ENCODE peak calls at places on chromosomes 6 and 20, in four cellular contexts. I is lower leg skin, A is lower lobe of right lung, Y is NCI-H1436 treated with DMSO at 0.1 percent for 48 hours. P is an unnamed sample.

GRCh38 chr20:49695830-49696229 is 17.8 kb downstream of the B4GALT5 start:
- DNase-seq in I (no peak), Y (no peak), A (no peak), P (no peak)

GRCh38 chr6:122701666-122702065 is 77.8 kb upstream of the FABP7 start:
- DNase-seq in I (no peak), Y (no peak), A (no peak), P (no peak)

GRCh38 chr6:138088307-138088744 is 18.9 kb downstream of the PERP start:
- DNase-seq in A (no peak), Y (no peak), I (peak), P (peak)

GRCh38 chr6:71584712-71585436 is 296.3 kb downstream of the OGFRL1 start:
- DNase-seq in Y (no peak), I (no peak), A (no peak), P (no peak)

GRCh38 chr6:168050225-168050796 is 28.7 kb downstream of the FRMD1 start:
- DNase-seq in A (peak), Y (no peak), I (no peak), P (no peak)

GRCh38 chr20:63522091-63522868 is 1.7 kb downstream of the PPDPF start:
- DNase-seq in A (no peak), I (no peak), Y (no peak), P (no peak)

GRCh38 chr6:43274916-43275597 is 23.0 kb upstream of the SLC22A7 start:
- DNase-seq in A (no peak), Y (no peak), I (no peak), P (no peak)

GRCh38 chr6:39664173-39664572 is 61.0 kb downstream of the KIF6 start:
- DNase-seq in A (no peak), Y (no peak), I (no peak), P (no peak)

GRCh38 chr6:56343295-56343694 is 95.9 kb upstream of the COL21A1 start:
- DNase-seq in Y (no peak), I (no peak), A (no peak), P (no peak)

GRCh38 chr6:144104898-144105487 is 9.6 kb upstream of the SF3B5 start:
- DNase-seq in I (peak), A (no peak), Y (no peak), P (no peak)

GRCh38 chr6:20605581-20605980 is 71.3 kb downstream of the CDKAL1 start:
- DNase-seq in A (no peak), Y (no peak), I (no peak), P (no peak)

GRCh38 chr20:33024263-33024601 is 7.2 kb upstream of the BPIFB6 start:
- DNase-seq in I (no peak), Y (no peak), A (no peak), P (no peak)

GRCh38 chr6:1240766-1241165 is 71.1 kb upstream of the FOXQ1 start:
- DNase-seq in I (no peak), Y (no peak), A (no peak), P (no peak)

GRCh38 chr6:108651781-108652227 is 91.1 kb downstream of the FOXO3 start:
- DNase-seq in I (peak), A (no peak), Y (no peak), P (no peak)

GRCh38 chr6:85078071-85078470 is 313.7 kb upstream of the TBX18 start:
- DNase-seq in I (no peak), A (no peak), Y (no peak), P (no peak)

GRCh38 chr6:31734703-31735500 is 1.4 kb downstream of the CLIC1 start:
- DNase-seq in I (peak), Y (no peak), A (peak), P (no peak)

GRCh38 chr20:41249371-41249770 is 68.2 kb downstream of the ZHX3 start:
- DNase-seq in I (peak), Y (no peak), A (no peak), P (no peak)

GRCh38 chr6:70811788-70812187 is 144.1 kb downstream of the SMAP1 start:
- DNase-seq in A (no peak), Y (no peak), I (no peak), P (no peak)

GRCh38 chr6:13248053-13248452 is 80.3 kb downstream of the TBC1D7 start:
- DNase-seq in I (no peak), A (no peak), Y (peak), P (no peak)

GRCh38 chr6:14743126-14743464 is 502.8 kb upstream of the JARID2 start:
- DNase-seq in A (no peak), Y (no peak), I (no peak), P (no peak)

GRCh38 chr6:16712250-16712930 is 48.9 kb downstream of the ATXN1 start:
- DNase-seq in Y (no peak), I (no peak), A (no peak), P (no peak)

GRCh38 chr6:41705996-41706835 is 29.2 kb downstream of the TFEB start:
- DNase-seq in A (peak), I (peak), Y (no peak), P (no peak)

GRCh38 chr6:85670573-85670972 is 27.9 kb upstream of the SYNCRIP start:
- DNase-seq in A (no peak), Y (no peak), I (no peak), P (no peak)

GRCh38 chr6:27777614-27778355 is 134.4 kb downstream of the OR2B2 start:
- DNase-seq in I (no peak), A (no peak), Y (no peak), P (no peak)

GRCh38 chr6:148027201-148027600 is 315.4 kb upstream of the SASH1 start:
- DNase-seq in I (no peak), Y (no peak), A (no peak), P (no peak)

GRCh38 chr20:36975085-36975829 is 23.7 kb upstream of the SAMHD1 start:
- DNase-seq in I (no peak), A (no peak), Y (no peak), P (no peak)

GRCh38 chr20:62196286-62196685 is 13.5 kb downstream of the MTG2 start:
- DNase-seq in Y (no peak), A (peak), I (no peak), P (no peak)

GRCh38 chr20:32249030-32249738 is 28.3 kb upstream of the KIF3B start:
- DNase-seq in I (no peak), A (no peak), Y (no peak), P (no peak)

GRCh38 chr20:24990810-24991252 is 1.7 kb downstream of the APMAP start:
- DNase-seq in A (no peak), I (no peak), Y (no peak), P (peak)

GRCh38 chr6:93779086-93779858 is 359.9 kb upstream of the EPHA7 start:
- DNase-seq in A (no peak), I (no peak), Y (no peak), P (no peak)

GRCh38 chr20:37969949-37970855 is 63.1 kb downstream of the TTI1 start:
- DNase-seq in A (no peak), Y (no peak), I (no peak), P (no peak)

P was measured in breast epithelium.